ENCODE peak calls at places on chromosomes 3 and 15, in nine cellular contexts. F is NCI-H2029 treated with DMSO at 0.1 percent for 48 hours; K is body of pancreas; R is fibroblast of mammary gland; U is stimulated activated CD4-positive, alpha-beta T cell treated with anti-CD3 and anti-CD28 coated beads, Interleukin-1b, Interleukin-23, amount 100 ng/mL, for 24 hours; E is memory B cell; N is T follicular helper cell; D is Kasumi-1; O is T47D. G is an unnamed sample.

GRCh38 chr15:29698030-29698701 is 124.1 kb downstream of the TJP1 start:
- DNase-seq in U (no peak), O (no peak), R (peak), D (no peak), E (no peak), N (no peak), K (no peak), F (peak), G (no peak)

GRCh38 chr15:86384191-86384590 is 304.5 kb downstream of the AGBL1 start:
- DNase-seq in D (no peak), E (no peak), O (no peak), R (no peak), N (no peak), F (no peak), K (no peak), U (no peak), G (no peak)

GRCh38 chr3:180264479-180264878 is 227.7 kb upstream of the PEX5L start:
- DNase-seq in R (no peak), N (no peak), F (no peak), D (no peak), K (no peak), O (no peak), E (no peak), U (no peak), G (peak)

GRCh38 chr3:11603628-11604027 is 40.1 kb downstream of the VGLL4 start:
- DNase-seq in U (no peak), K (peak), E (no peak), F (no peak), O (no peak), D (no peak), R (peak), N (no peak), G (peak)

GRCh38 chr3:177536873-177537272 is 339.6 kb upstream of the TBL1XR1 start:
- DNase-seq in R (no peak), D (no peak), O (no peak), F (no peak), E (no peak), K (no peak), N (no peak), U (no peak), G (no peak)

GRCh38 chr15:73832657-73833056 is 40.7 kb upstream of the TBC1D21 start:
- DNase-seq in F (no peak), R (no peak), D (no peak), K (no peak), N (no peak), O (peak), U (no peak), E (no peak), G (no peak)

GRCh38 chr15:48645558-48646330 is at the start of gene FBN1:
- DNase-seq in O (no peak), K (peak), E (no peak), F (no peak), D (no peak), U (no peak), R (peak), N (no peak), G (no peak)

GRCh38 chr15:58875343-58875742 is 58.1 kb downstream of the SLTM start:
- DNase-seq in N (no peak), E (no peak), F (no peak), R (no peak), O (peak), U (no peak), K (no peak), D (no peak), G (no peak)

GRCh38 chr15:45023659-45024320 is 795 bp downstream of the SORD start:
- DNase-seq in U (no peak), E (no peak), K (no peak), D (peak), R (peak), N (no peak), O (no peak), F (no peak), G (no peak)

GRCh38 chr3:64796597-64796996 is 108.8 kb upstream of the ADAMTS9 start:
- DNase-seq in E (no peak), U (no peak), D (peak), F (no peak), N (no peak), R (no peak), K (no peak), O (no peak), G (no peak)

GRCh38 chr3:18344306-18345014 is 80.7 kb downstream of the SATB1 start:
- DNase-seq in E (no peak), R (no peak), O (peak), N (no peak), D (no peak), U (no peak), K (no peak), F (no peak), G (no peak)

GRCh38 chr3:17175187-17175839 is 290.6 kb downstream of the PLCL2 start:
- DNase-seq in F (no peak), D (no peak), N (no peak), K (no peak), E (no peak), R (peak), U (no peak), O (no peak), G (no peak)

GRCh38 chr3:106457278-106458210 is 588.7 kb upstream of the CBLB start:
- DNase-seq in F (peak), R (peak), O (peak), E (no peak), K (peak), N (no peak), D (no peak), U (peak), G (no peak)

GRCh38 chr15:69609776-69610175 is 157.2 kb downstream of the RPLP1 start:
- DNase-seq in U (no peak), R (no peak), E (no peak), F (no peak), O (no peak), D (no peak), K (no peak), N (no peak), G (no peak)

GRCh38 chr3:190811775-190812480 is 50.6 kb downstream of the GMNC start:
- DNase-seq in F (no peak), E (no peak), K (peak), U (no peak), O (peak), R (peak), N (no peak), D (peak), G (peak)

GRCh38 chr3:25594007-25594502 is 70.7 kb downstream of the TOP2B start:
- DNase-seq in R (peak), D (peak), F (peak), E (no peak), U (no peak), N (no peak), K (no peak), O (peak), G (peak)